ENCODE peak calls at places on chromosomes 13 and 19, in eight cellular contexts. K is upper lobe of left lung, S is body of pancreas, V is lower leg skin, J is tibial nerve, F is suprapubic skin, Z is GM12878, O is uterus. H is an unnamed sample.

GRCh38 chr13:44364019-44364418 is 9.6 kb upstream of the SERP2 start:
- DNase-seq in K (no peak), S (no peak), V (no peak), J (no peak), F (no peak), Z (no peak), O (no peak), H (no peak)

GRCh38 chr13:111414341-111414740 is 93.9 kb downstream of the TEX29 start:
- DNase-seq in K (no peak), S (no peak), V (no peak), J (no peak), F (no peak), Z (no peak), O (no peak), H (no peak)

GRCh38 chr13:93903909-93904308 is 575.6 kb downstream of the DCT start:
- DNase-seq in K (no peak), S (no peak), V (no peak), J (no peak), F (no peak), Z (no peak), O (no peak), H (no peak)

GRCh38 chr13:51614350-51614786 is 30.1 kb downstream of the WDFY2 start:
- DNase-seq in K (no peak), S (peak), V (peak), J (no peak), F (peak), Z (peak), O (peak), H (no peak)

GRCh38 chr13:45623516-45624090 is 8.1 kb upstream of the ERICH6B start:
- DNase-seq in K (no peak), S (no peak), V (no peak), J (no peak), F (no peak), Z (peak), O (no peak), H (peak)

GRCh38 chr13:100392709-100393630 is 195.6 kb downstream of the GGACT start:
- DNase-seq in K (no peak), S (peak), V (peak), J (peak), F (peak), Z (peak), O (peak), H (peak)

GRCh38 chr13:113557013-113557412 is 27.5 kb upstream of the TFDP1 start:
- DNase-seq in K (no peak), S (no peak), V (no peak), J (no peak), F (no peak), Z (no peak), O (no peak), H (peak)

GRCh38 chr19:5293607-5294089 is 47.0 kb downstream of the PTPRS start:
- DNase-seq in K (peak), S (peak), V (no peak), J (peak), F (peak), Z (no peak), O (peak), H (no peak)

GRCh38 chr19:57435062-57435978 is at the start of gene ZNF749:
- DNase-seq in K (peak), S (peak), V (peak), J (peak), F (peak), Z (peak), O (peak), H (peak)
- TF ChIP-seq POLR2A in K (no peak), S (no peak), V (no peak), J (no peak), F (no peak), Z (peak), O (no peak), H (no peak)

GRCh38 chr19:44869728-44870470 is 21.2 kb upstream of the TOMM40 start:
- DNase-seq in K (no peak), S (no peak), V (peak), J (peak), F (no peak), Z (no peak), O (no peak), H (no peak)
- H3K4me3 ChIP-seq in K (no peak), S (no peak), V (no peak), J (no peak), F (no peak), Z (no peak), O (no peak), H (no peak)

GRCh38 chr19:39432677-39433025 is 3.1 kb downstream of the RPS16 start:
- DNase-seq in K (no peak), S (no peak), V (no peak), J (no peak), F (no peak), Z (no peak), O (no peak), H (no peak)

GRCh38 chr19:39435499-39436349 is at the start of gene RPS16:
- DNase-seq in K (peak), S (peak), V (peak), J (peak), F (peak), Z (peak), O (peak), H (peak)

GRCh38 chr19:39433480-39434079 is 2.2 kb downstream of the RPS16 start:
- DNase-seq in K (no peak), S (no peak), V (no peak), J (no peak), F (no peak), Z (no peak), O (no peak), H (no peak)

GRCh38 chr19:39436350-39436716 is 584 bp upstream of the RPS16 start:
- DNase-seq in K (no peak), S (no peak), V (no peak), J (no peak), F (no peak), Z (no peak), O (no peak), H (no peak)

DNA sequence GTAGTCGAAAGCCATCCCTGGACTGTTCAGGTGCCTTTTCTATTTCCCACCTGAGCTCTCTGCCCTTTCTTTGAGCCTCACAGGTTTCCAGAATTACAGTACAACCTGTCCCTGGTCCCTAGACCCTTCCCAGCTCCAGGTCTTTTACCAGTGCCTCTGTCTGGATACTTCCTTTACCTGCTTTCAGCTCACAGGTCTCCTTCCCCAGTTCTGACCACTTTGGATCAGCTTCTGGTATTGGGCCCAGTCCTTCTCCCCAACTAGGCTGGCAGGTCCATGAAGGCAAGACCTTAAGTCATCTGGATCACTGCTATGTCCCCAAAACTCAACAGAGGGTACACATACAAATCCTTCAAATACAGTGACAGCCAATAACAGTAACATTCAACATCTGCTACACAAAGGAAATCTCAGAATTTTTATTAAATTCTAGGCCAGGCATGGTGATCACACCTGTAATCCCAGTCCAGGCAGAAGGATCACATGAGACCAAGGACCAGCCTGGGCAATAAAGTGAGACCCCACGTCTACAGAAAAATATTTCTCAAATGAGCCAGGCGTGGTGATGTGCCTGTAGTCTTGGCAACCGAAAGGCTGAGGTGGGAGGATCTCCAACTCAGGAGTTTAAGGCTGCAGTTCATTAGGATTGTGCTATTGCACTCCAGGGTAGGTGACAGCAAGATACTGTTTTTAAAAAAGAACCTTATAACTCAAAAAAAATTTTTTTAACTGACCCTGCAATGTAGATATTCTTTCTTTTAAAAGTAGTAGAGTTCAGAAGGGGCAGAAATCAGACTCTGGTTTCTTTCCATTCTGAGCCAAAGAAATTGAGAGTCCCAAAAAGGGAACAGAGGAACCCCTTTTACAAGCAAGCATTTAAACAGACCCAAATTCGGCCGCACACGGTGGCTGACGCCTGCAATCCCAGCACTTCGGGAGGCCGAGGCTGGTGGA is 1.3 kb downstream of the RPS16 start:
- DNase-seq in K (no peak), S (no peak), V (no peak), J (no peak), F (no peak), Z (no peak), O (no peak), H (no peak)
- TF ChIP-seq POLR2A in K (no peak), S (no peak), V (no peak), J (no peak), F (no peak), Z (no peak), O (no peak), H (no peak)

DNA sequence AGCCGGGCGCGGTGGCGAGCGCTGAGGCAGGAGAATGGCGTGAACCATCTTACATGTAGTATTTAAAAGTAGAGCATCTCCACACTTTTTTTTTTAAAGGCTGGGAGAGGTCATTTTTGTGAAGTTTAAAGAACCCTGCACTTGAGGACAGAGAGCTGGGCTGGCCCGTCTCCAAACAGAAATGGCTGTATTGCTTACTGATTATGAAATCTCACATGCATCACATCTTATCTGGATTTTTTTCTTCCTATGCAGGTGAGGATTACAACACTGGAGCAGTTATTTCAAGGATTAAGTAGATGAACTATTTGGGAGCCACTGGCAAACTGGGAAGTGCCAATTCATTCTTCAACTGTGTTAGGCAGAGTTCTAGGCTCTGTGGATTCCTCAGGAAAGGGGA is 59.5 kb downstream of the TEX26 start:
- DNase-seq in K (no peak), S (no peak), V (no peak), J (no peak), F (no peak), Z (no peak), O (no peak), H (no peak)
- H3K4me3 ChIP-seq in K (no peak), S (no peak), V (no peak), J (no peak), F (no peak), Z (no peak), O (no peak), H (no peak)

GRCh38 chr13:49409008-49409407 is 34.9 kb downstream of the CAB39L start:
- DNase-seq in K (no peak), S (no peak), V (no peak), J (no peak), F (no peak), Z (no peak), O (no peak), H (no peak)
- TF ChIP-seq POLR2A in K (no peak), S (no peak), V (no peak), J (no peak), F (no peak), Z (no peak), O (no peak), H (no peak)

H was measured in esophagus muscularis mucosa.